ENCODE peak calls at places on chromosomes 2 and 18, in five cellular contexts. One of them, this sample, is unnamed.

GRCh38 chr2:218882463-218882821 is 1.8 kb downstream of the WNT10A start:
- DNase-seq in breast epithelium: no peak
- DNase-seq in IMR-90: no peak
- DNase-seq in spleen: no peak
- DNase-seq in body of pancreas: no peak
- DNase-seq in this sample: no peak

GRCh38 chr2:218145124-218145523 is 19.3 kb downstream of the CXCR2 start:
- DNase-seq in breast epithelium: no peak
- DNase-seq in IMR-90: no peak
- DNase-seq in spleen: peak; percentile 89
- DNase-seq in body of pancreas: no peak
- DNase-seq in this sample: peak; percentile 54

GRCh38 chr2:24722141-24722790 is 70.9 kb downstream of the PTRHD1 start:
- DNase-seq in breast epithelium: no peak
- DNase-seq in IMR-90: no peak
- DNase-seq in spleen: no peak
- DNase-seq in body of pancreas: no peak
- DNase-seq in this sample: no peak

GRCh38 chr18:50707841-50708240 is 112.0 kb downstream of the MRO start:
- DNase-seq in breast epithelium: no peak
- DNase-seq in IMR-90: peak; percentile 14
- DNase-seq in spleen: peak; percentile 2
- DNase-seq in body of pancreas: no peak
- DNase-seq in this sample: no peak

GRCh38 chr18:61992285-61992684 is 99.5 kb upstream of the RNF152 start:
- DNase-seq in breast epithelium: no peak
- DNase-seq in IMR-90: peak; percentile 82
- DNase-seq in spleen: no peak
- DNase-seq in body of pancreas: no peak
- DNase-seq in this sample: no peak

GRCh38 chr2:197128897-197129296 is 181.7 kb downstream of the ANKRD44 start:
- DNase-seq in breast epithelium: no peak
- DNase-seq in IMR-90: peak; percentile 45
- DNase-seq in spleen: no peak
- DNase-seq in body of pancreas: no peak
- DNase-seq in this sample: no peak

GRCh38 chr2:232937278-232937906 is 67.3 kb downstream of the SNORC start:
- DNase-seq in breast epithelium: no peak
- DNase-seq in IMR-90: peak; percentile 55
- DNase-seq in spleen: no peak
- DNase-seq in body of pancreas: no peak
- DNase-seq in this sample: no peak

GRCh38 chr2:49189512-49190225 is 35.4 kb upstream of the FSHR start:
- DNase-seq in breast epithelium: no peak
- DNase-seq in IMR-90: no peak
- DNase-seq in spleen: no peak
- DNase-seq in body of pancreas: no peak
- DNase-seq in this sample: no peak

GRCh38 chr18:37403100-37403781 is 162.4 kb downstream of the CELF4 start:
- DNase-seq in breast epithelium: no peak
- DNase-seq in IMR-90: peak; percentile 86
- DNase-seq in spleen: peak; percentile 68
- DNase-seq in body of pancreas: no peak
- DNase-seq in this sample: no peak

GRCh38 chr2:88810488-88810887 is 119.0 kb downstream of the RPIA start:
- DNase-seq in breast epithelium: no peak
- DNase-seq in IMR-90: no peak
- DNase-seq in spleen: no peak
- DNase-seq in body of pancreas: no peak
- DNase-seq in this sample: no peak

GRCh38 chr2:216261042-216261537 is 111.2 kb downstream of the MARCHF4 start:
- DNase-seq in breast epithelium: no peak
- DNase-seq in IMR-90: no peak
- DNase-seq in spleen: no peak
- DNase-seq in body of pancreas: no peak
- DNase-seq in this sample: no peak

GRCh38 chr2:238725298-238725697 is 122.6 kb upstream of the TWIST2 start:
- DNase-seq in breast epithelium: no peak
- DNase-seq in IMR-90: no peak
- DNase-seq in spleen: no peak
- DNase-seq in body of pancreas: no peak
- DNase-seq in this sample: no peak

GRCh38 chr2:233350708-233351107 is 3.6 kb upstream of the DGKD start:
- DNase-seq in breast epithelium: no peak
- DNase-seq in IMR-90: peak; percentile 90
- DNase-seq in spleen: no peak
- DNase-seq in body of pancreas: no peak
- DNase-seq in this sample: no peak

GRCh38 chr2:241217320-241218031 is 29.0 kb downstream of the ANO7 start:
- DNase-seq in breast epithelium: peak; percentile 69
- DNase-seq in IMR-90: peak; percentile 72
- DNase-seq in spleen: peak; percentile 91
- DNase-seq in body of pancreas: peak; percentile 71
- DNase-seq in this sample: peak; percentile 76

GRCh38 chr2:29834036-29834540 is 87.3 kb downstream of the ALK start:
- DNase-seq in breast epithelium: no peak
- DNase-seq in IMR-90: no peak
- DNase-seq in spleen: no peak
- DNase-seq in body of pancreas: no peak
- DNase-seq in this sample: no peak

DNA sequence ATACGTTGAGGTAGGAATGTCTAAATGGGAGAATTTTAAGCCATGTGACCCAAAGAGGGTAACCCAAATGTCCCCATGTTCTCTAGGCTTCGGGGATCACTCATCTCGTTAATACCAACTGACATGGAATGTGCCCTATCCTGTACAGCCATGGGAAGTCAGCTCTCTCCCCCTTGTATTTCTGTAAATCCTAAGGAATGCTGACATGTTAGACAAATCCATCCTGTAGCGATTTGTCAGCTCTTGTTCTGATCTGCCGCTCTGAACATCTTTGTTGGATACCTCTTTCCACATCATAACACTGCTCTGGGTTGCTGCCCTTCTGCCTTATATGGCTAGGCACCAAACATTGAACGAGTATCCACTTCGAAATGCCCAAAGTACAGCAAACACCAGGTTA is 350.6 kb downstream of the RND3 start:
- DNase-seq in breast epithelium: no peak
- DNase-seq in IMR-90: no peak
- DNase-seq in spleen: no peak
- DNase-seq in body of pancreas: no peak
- DNase-seq in this sample: no peak
- TF ChIP-seq POLR2A in breast epithelium: no peak
- TF ChIP-seq POLR2A in IMR-90: no peak
- TF ChIP-seq POLR2A in spleen: no peak
- TF ChIP-seq POLR2A in body of pancreas: no peak
- TF ChIP-seq POLR2A in this sample: no peak

GRCh38 chr18:58895385-58895784 is 30.7 kb downstream of the ZNF532 start:
- DNase-seq in breast epithelium: no peak
- DNase-seq in IMR-90: no peak
- DNase-seq in spleen: no peak
- DNase-seq in body of pancreas: no peak
- DNase-seq in this sample: no peak

GRCh38 chr18:58892536-58892935 is 27.9 kb downstream of the ZNF532 start:
- DNase-seq in breast epithelium: no peak
- DNase-seq in IMR-90: no peak
- DNase-seq in spleen: no peak
- DNase-seq in body of pancreas: no peak
- DNase-seq in this sample: no peak

GRCh38 chr18:58893388-58894099 is 28.9 kb downstream of the ZNF532 start:
- DNase-seq in breast epithelium: no peak
- DNase-seq in IMR-90: peak; percentile 53
- DNase-seq in spleen: no peak
- DNase-seq in body of pancreas: no peak
- DNase-seq in this sample: no peak

GRCh38 chr18:58894937-58895336 is 30.3 kb downstream of the ZNF532 start:
- DNase-seq in breast epithelium: no peak
- DNase-seq in IMR-90: no peak
- DNase-seq in spleen: no peak
- DNase-seq in body of pancreas: no peak
- DNase-seq in this sample: peak; percentile 30

GRCh38 chr18:58891753-58892152 is 27.1 kb downstream of the ZNF532 start:
- DNase-seq in breast epithelium: no peak
- DNase-seq in IMR-90: no peak
- DNase-seq in spleen: no peak
- DNase-seq in body of pancreas: no peak
- DNase-seq in this sample: no peak
- H3K4me3 ChIP-seq in breast epithelium: peak overlapping the region; percentile 3
- H3K4me3 ChIP-seq in IMR-90: peak overlapping the region; percentile 24
- H3K4me3 ChIP-seq in spleen: no peak overlapping the region
- H3K4me3 ChIP-seq in body of pancreas: no peak overlapping the region
- H3K4me3 ChIP-seq in this sample: no peak overlapping the region

DNA sequence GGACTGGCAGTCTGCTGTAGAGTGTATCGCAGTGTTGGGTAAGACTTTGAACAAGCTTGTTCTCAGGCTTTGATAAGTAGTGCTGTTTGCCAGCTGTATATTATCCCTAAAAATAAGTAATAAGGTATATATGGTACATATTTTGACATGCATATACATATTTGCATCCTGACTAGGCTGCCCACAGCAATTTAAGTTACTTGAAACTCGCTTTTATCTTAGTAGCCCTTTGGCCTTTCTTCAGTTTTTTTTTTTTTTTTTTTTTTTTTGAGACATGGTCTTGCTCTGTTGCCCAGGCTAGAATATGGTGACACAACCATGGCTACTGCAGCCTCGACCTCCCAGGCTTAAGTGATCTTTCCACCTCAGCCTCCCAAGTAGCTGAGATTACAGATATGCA is 18.2 kb downstream of the MSH6 start:
- DNase-seq in breast epithelium: no peak
- DNase-seq in IMR-90: no peak
- DNase-seq in spleen: no peak
- DNase-seq in body of pancreas: no peak
- DNase-seq in this sample: no peak
- TF ChIP-seq POLR2A in breast epithelium: no peak
- TF ChIP-seq POLR2A in IMR-90: no peak
- TF ChIP-seq POLR2A in spleen: no peak
- TF ChIP-seq POLR2A in body of pancreas: no peak
- TF ChIP-seq POLR2A in this sample: no peak

DNA sequence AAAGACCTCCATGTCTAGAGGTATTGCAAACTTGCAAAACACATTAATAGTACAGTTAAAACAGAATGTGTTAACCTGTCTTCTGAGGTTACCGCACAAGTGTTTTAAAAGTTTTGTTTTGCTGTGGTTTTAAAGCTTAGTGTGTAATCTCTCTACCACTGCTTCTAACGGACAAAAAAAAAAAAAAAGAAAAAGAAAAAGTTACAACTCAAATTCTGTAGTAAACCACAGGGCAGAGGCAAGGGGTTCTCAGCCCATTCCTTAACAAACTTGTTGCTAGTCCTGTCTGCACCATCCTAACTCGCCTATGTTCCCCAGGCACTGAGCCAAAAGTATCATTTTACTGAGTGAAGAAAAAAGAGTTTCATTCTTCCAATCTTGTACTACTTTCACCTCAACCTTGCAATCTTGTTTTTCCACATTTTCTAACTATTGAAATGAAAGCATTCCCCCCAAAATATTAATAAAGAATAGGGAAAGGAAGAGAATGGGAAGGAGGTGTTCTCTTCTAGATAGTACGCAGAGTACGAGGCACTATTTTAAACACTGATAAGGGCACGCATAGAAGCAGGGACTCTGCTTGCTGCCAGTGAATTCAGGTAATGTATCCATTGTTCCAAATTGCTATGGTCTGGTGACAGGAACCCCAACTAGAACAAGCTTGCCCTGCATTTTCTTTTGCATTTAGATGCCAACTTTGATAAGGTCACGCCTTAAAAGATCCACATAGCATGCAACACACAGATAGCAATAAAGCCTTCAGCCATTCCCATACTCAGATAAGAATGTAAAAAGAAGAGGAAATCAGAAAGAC is 47.1 kb downstream of the IKZF2 start:
- DNase-seq in breast epithelium: no peak
- DNase-seq in IMR-90: peak; percentile 53
- DNase-seq in spleen: no peak
- DNase-seq in body of pancreas: no peak
- DNase-seq in this sample: no peak
- H3K4me3 ChIP-seq in breast epithelium: no peak overlapping the region
- H3K4me3 ChIP-seq in IMR-90: no peak overlapping the region
- H3K4me3 ChIP-seq in spleen: no peak overlapping the region
- H3K4me3 ChIP-seq in body of pancreas: no peak overlapping the region
- H3K4me3 ChIP-seq in this sample: no peak overlapping the region

GRCh38 chr2:31020713-31021112 is 117.5 kb downstream of the GALNT14 start:
- DNase-seq in breast epithelium: no peak
- DNase-seq in IMR-90: no peak
- DNase-seq in spleen: no peak
- DNase-seq in body of pancreas: no peak
- DNase-seq in this sample: no peak
- TF ChIP-seq POLR2A in breast epithelium: no peak
- TF ChIP-seq POLR2A in IMR-90: no peak
- TF ChIP-seq POLR2A in spleen: no peak
- TF ChIP-seq POLR2A in body of pancreas: no peak
- TF ChIP-seq POLR2A in this sample: no peak

DNA sequence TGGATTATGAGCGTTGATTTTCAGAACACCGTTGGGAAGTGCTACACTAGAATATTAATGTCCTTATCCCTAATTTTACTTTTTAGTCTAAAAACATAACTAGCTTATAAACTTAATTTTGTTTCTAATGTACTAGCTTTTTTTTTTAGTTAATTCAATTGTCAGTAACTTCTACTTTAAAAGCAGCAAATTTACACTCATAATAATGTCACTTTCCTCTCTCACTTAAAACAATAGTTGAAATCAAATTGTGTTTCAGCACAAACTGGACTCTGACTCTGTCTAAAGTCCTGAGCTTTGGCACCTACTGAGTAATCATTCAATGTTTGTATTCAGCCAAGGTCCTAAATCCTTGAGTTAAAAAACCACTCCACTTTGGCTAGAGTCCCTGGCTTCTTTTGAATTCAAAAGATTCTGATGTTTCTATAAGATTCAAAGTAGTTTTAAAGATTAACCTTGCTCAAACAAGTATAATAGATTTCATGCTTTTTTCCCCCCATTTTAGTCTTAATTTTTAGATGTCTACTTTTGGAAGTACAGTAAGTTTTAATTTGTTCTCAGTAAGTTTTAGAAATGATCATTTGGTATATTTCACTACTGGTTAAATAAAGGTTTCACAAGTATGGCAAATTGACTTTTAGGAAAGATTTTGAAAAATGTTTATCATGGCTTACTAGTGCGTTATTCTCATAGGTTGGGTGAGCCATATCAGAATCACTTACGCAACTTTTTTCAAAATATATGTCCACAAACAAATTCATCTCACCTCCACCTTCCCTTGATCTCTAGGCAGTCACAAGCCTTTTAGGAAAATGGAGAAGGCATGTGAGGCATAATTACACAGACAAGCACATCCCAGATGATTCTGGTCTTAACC is 23.4 kb downstream of the CCNYL1 start:
- DNase-seq in breast epithelium: no peak
- DNase-seq in IMR-90: no peak
- DNase-seq in spleen: no peak
- DNase-seq in body of pancreas: no peak
- DNase-seq in this sample: peak; percentile 70
- H3K4me3 ChIP-seq in breast epithelium: no peak overlapping the region
- H3K4me3 ChIP-seq in IMR-90: no peak overlapping the region
- H3K4me3 ChIP-seq in spleen: no peak overlapping the region
- H3K4me3 ChIP-seq in body of pancreas: no peak overlapping the region
- H3K4me3 ChIP-seq in this sample: no peak overlapping the region

GRCh38 chr18:13218376-13219011 is at the start of gene LDLRAD4:
- DNase-seq in breast epithelium: no peak
- DNase-seq in IMR-90: no peak
- DNase-seq in spleen: no peak
- DNase-seq in body of pancreas: no peak
- DNase-seq in this sample: peak; percentile 68
- TF ChIP-seq POLR2A in breast epithelium: no peak
- TF ChIP-seq POLR2A in IMR-90: no peak
- TF ChIP-seq POLR2A in spleen: no peak
- TF ChIP-seq POLR2A in body of pancreas: no peak
- TF ChIP-seq POLR2A in this sample: peak; percentile 37

GRCh38 chr2:230447036-230447435 is 31.0 kb downstream of the SP100 start:
- DNase-seq in breast epithelium: no peak
- DNase-seq in IMR-90: no peak
- DNase-seq in spleen: no peak
- DNase-seq in body of pancreas: no peak
- DNase-seq in this sample: no peak
- H3K4me3 ChIP-seq in breast epithelium: no peak overlapping the region
- H3K4me3 ChIP-seq in IMR-90: no peak overlapping the region
- H3K4me3 ChIP-seq in spleen: no peak overlapping the region
- H3K4me3 ChIP-seq in body of pancreas: no peak overlapping the region
- H3K4me3 ChIP-seq in this sample: no peak overlapping the region